ENCODE peak calls at places on chromosomes 13 and 19, in five cellular contexts. Y is cardiac muscle cell, I is psoas muscle, Q is thoracic aorta, C is fibroblast of lung. L is an unnamed sample. For H3K4me1, the result is how much of the 10 kb centered on the place peaks cover.

GRCh38 chr19:36097036-36097435 is 13.9 kb upstream of the OVOL3 start:
- DNase-seq in I (no peak), Q (no peak), C (no peak), Y (no peak), L (no peak)

GRCh38 chr13:40668335-40668734 is 1.9 kb upstream of the FOXO1 start:
- DNase-seq in Q (no peak), I (peak), C (peak), Y (peak), L (peak)

GRCh38 chr13:42494157-42494556 is 79.8 kb upstream of the TNFSF11 start:
- DNase-seq in C (no peak), I (no peak), Q (no peak), Y (no peak), L (no peak)

GRCh38 chr19:6065685-6066365 is 44.5 kb downstream of the RFX2 start:
- DNase-seq in I (peak), Q (no peak), C (no peak), Y (no peak), L (no peak)

GRCh38 chr13:79384022-79384610 is 21.9 kb downstream of the RBM26 start:
- DNase-seq in C (no peak), Y (no peak), Q (no peak), I (no peak), L (no peak)

GRCh38 chr19:7442423-7442822 is 46.4 kb downstream of the PEX11G start:
- DNase-seq in Q (no peak), I (no peak), Y (peak), C (no peak), L (no peak)

GRCh38 chr19:12868540-12869112 is 12.6 kb downstream of the DNASE2 start:
- DNase-seq in Q (no peak), I (no peak), Y (no peak), C (no peak), L (peak)

GRCh38 chr13:93226623-93227279 is at the start of gene GPC6:
- DNase-seq in C (peak), Q (no peak), I (peak), Y (peak), L (no peak)

GRCh38 chr13:50081106-50081898 is 66.1 kb downstream of the KCNRG start:
- DNase-seq in Y (peak), Q (no peak), C (no peak), I (peak), L (peak)

GRCh38 chr19:4970558-4971423 is 1.9 kb downstream of the KDM4B start:
- DNase-seq in Q (no peak), I (no peak), C (peak), Y (peak), L (peak)

GRCh38 chr13:109113427-109113826 is 484.0 kb downstream of the MYO16 start:
- DNase-seq in C (no peak), Y (no peak), Q (no peak), I (no peak), L (no peak)

GRCh38 chr19:12611361-12611699 is 610 bp downstream of the ZNF791 start:
- DNase-seq in I (peak), Y (peak), C (peak), Q (peak), L (peak)

GRCh38 chr19:4064551-4065260 is 2.0 kb downstream of the ZBTB7A start:
- DNase-seq in Q (no peak), I (peak), C (peak), Y (peak), L (peak)

GRCh38 chr19:42270346-42271044 is 1.4 kb downstream of the CIC start:
- DNase-seq in Y (peak), C (peak), Q (no peak), I (peak), L (peak)

GRCh38 chr13:46996316-46996715 is 99.5 kb upstream of the HTR2A start:
- DNase-seq in Y (no peak), I (no peak), C (no peak), Q (no peak), L (no peak)

GRCh38 chr13:42041684-42042035 is 6.8 kb upstream of the DGKH start:
- DNase-seq in Q (peak), Y (peak), I (peak), C (peak), L (peak)

GRCh38 chr19:575527-576506 is 3.4 kb downstream of the BSG start:
- DNase-seq in C (peak), Y (peak), I (peak), Q (no peak), L (no peak)

GRCh38 chr13:99467764-99468163 is 33.5 kb upstream of the TM9SF2 start:
- DNase-seq in Y (peak), I (no peak), Q (no peak), C (peak), L (no peak)

GRCh38 chr19:37907735-37908066 is 693 bp downstream of the SIPA1L3 start:
- DNase-seq in Y (no peak), I (no peak), C (no peak), Q (no peak), L (no peak)

GRCh38 chr13:33355470-33355869 is 69.9 kb upstream of the STARD13 start:
- DNase-seq in I (no peak), C (peak), Q (no peak), Y (peak), L (no peak)

GRCh38 chr13:90806905-90807304 is 540.6 kb upstream of the MIR17HG start:
- DNase-seq in I (no peak), C (no peak), Y (no peak), Q (no peak), L (no peak)

GRCh38 chr13:36813226-36813625 is 5.8 kb upstream of the RFXAP start:
- DNase-seq in Q (no peak), Y (no peak), C (no peak), I (no peak), L (no peak)

GRCh38 chr19:38386300-38386967 is 1.4 kb downstream of the GGN start:
- DNase-seq in Q (no peak), I (no peak), C (no peak), Y (no peak), L (peak)

GRCh38 chr19:43755256-43755801 is 567 bp upstream of the SMG9 start:
- DNase-seq in I (peak), Q (no peak), C (peak), Y (peak), L (peak)

GRCh38 chr13:102128216-102128800 is 273.5 kb downstream of the FGF14 start:
- DNase-seq in I (no peak), Y (no peak), C (peak), Q (no peak), L (no peak)

GRCh38 chr13:97515643-97516042 is 81.7 kb downstream of the RAP2A start:
- DNase-seq in C (no peak), Y (no peak), Q (no peak), I (no peak), L (no peak)

GRCh38 chr19:22052644-22053013 is 345 bp downstream of the ZNF257 start:
- DNase-seq in C (no peak), Q (no peak), Y (peak), I (peak), L (no peak)

GRCh38 chr19:38152461-38153379 is 71.3 kb downstream of the DPF1 start:
- DNase-seq in Y (peak), I (no peak), Q (no peak), C (peak), L (no peak)

GRCh38 chr19:42140125-42140754 is 8.0 kb upstream of the POU2F2 start:
- DNase-seq in Q (no peak), I (peak), Y (peak), C (peak), L (peak)

GRCh38 chr13:72109863-72110262 is 242.9 kb upstream of the DACH1 start:
- DNase-seq in I (no peak), C (no peak), Q (no peak), Y (no peak), L (no peak)

GRCh38 chr13:108923386-108924061 is 294.1 kb downstream of the MYO16 start:
- DNase-seq in C (no peak), Y (no peak), I (no peak), Q (no peak), L (no peak)

GRCh38 chr13:76349700-76350099 is 536.5 kb downstream of the KCTD12 start:
- DNase-seq in Q (no peak), Y (peak), I (no peak), C (no peak), L (no peak)

GRCh38 chr19:18765224-18765623 is 25.9 kb downstream of the COMP start:
- DNase-seq in C (no peak), Y (no peak), I (no peak), Q (no peak), L (peak)

GRCh38 chr13:44954210-44954609 is 35.1 kb downstream of the NUFIP1 start:
- DNase-seq in Q (no peak), Y (no peak), I (no peak), C (no peak), L (no peak)

DNA sequence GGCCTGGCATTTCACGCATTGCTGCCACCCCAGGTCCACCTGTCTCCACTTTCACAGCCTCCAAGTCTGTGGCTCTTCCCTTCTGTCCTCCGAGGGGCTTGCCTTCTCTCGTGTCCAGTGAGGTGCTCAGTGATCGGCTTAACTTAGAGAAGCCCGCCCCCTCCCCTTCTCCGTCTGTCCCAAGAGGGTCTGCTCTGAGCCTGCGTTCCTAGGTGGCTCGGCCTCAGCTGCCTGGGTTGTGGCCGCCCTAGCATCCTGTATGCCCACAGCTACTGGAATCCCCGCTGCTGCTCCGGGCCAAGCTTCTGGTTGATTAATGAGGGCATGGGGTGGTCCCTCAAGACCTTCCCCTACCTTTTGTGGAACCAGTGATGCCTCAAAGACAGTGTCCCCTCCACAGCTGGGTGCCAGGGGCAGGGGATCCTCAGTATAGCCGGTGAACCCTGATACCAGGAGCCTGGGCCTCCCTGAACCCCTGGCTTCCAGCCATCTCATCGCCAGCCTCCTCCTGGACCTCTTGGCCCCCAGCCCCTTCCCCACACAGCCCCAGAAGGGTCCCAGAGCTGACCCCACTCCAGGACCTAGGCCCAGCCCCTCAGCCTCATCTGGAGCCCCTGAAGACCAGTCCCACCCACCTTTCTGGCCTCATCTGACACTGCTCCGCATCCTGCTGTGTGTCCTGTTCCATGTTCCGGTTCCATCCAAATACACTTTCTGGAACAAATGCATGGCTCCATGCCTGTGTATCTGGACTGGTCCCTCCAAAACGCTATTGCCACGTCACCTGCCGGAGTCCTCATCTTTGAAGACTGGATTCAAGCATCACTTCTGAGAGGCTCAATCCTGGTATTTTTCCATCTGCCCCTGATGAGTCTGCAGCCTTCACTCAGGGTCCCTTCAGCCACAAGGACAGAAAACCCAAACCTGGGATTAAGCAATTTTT is 10.7 kb upstream of the DHDH start:
- DNase-seq in C (no peak), Q (no peak), Y (no peak), I (no peak), L (no peak)
- H3K4me1 ChIP-seq in C (under half), Q (under half), Y (under half), I (under half), L (under half)

GRCh38 chr19:17243340-17243853 is 2.3 kb downstream of the NR2F6 start:
- DNase-seq in Q (no peak), C (no peak), Y (no peak), I (no peak), L (peak)
- H3K4me3 ChIP-seq in Q (peak), C (peak), Y (peak), I (peak), L (peak)

DNA sequence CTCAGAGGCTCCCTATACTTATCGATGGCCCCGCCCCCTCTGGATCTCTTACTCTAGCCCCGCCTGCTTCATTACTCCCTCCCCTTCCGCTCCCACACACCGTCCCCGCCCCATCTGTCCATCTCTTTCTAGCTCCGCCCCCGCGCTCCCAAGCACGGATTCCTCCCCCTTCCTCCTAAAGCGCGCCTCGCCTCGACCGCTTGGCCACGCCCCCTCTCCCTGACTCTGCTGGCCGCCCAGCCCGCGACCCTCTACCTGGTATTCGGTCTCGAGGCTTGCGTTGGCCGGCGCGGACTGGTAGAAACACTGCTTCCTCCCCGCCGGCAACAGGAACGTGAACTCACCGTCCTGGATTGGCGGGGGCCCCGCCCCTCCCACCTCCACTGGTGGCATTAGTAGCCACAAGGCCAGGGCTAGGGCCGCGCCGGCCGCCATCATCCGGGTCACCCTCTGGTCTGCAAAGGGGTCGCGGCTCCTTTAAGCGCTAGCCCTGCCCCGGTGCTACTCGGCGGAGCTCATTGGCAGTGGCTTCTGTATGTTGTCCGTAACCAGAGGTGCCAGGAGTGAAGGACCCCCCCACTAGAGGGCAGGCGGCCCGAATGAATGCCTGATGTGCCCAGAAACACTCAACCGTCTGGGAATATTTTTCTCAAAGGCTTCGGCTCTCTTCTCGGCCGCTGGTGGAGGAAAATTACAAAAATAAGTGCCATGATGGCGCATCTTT is at the start of gene TMED1:
- DNase-seq in Q (peak), I (peak), C (peak), Y (peak), L (peak)
- TF ChIP-seq CTCF in Q (peak), I (peak), C (peak), Y (peak), L (peak)

DNA sequence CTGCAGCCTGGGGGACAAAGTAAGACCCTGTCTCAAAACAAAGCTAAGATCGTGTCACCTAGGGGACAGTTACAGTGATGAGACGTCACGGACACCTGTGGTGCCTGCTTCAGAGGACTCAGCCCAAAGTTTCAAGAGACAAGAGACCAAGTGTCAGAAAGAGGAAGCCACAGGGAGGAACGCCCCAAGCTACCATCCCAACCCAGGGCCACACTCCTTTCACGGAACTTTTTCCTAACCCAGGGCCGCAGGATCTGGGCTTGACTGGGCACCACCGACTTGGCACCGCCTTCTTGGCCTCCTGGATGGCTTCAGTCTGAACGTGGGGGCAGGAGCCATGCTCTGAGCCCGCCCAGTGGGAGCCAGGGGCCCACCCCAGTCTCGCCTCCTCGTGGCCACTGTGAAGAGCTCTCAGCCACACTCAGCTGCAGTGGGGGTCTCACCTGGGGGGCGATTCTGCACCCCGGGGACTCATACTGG is 8.5 kb downstream of the MOB3A start:
- DNase-seq in C (no peak), I (no peak), Q (no peak), Y (no peak), L (no peak)
- H3K4me1 ChIP-seq in C (under half), I (under half), Q (under half), Y (under half), L (under half)

L was measured in mucosa of descending colon.